ENCODE peak calls at places on chromosomes 2 and 18, in ten cellular contexts. N, R, K, D, P, G, A, Y, F and O are unnamed samples.

GRCh38 chr2:216006164-216006663 is 7.1 kb downstream of the MREG start:
- DNase-seq in Y (no peak), N (peak; percentile 24), R (no peak), A (no peak), G (peak; percentile 76), D (no peak), K (peak; percentile 6), P (no peak), F (no peak), O (no peak)

GRCh38 chr2:119367472-119368099 is 809 bp downstream of the DBI start:
- DNase-seq in R (peak; percentile 81), D (no peak), K (no peak), G (peak; percentile 80), Y (peak; percentile 60), A (peak; percentile 75), N (peak; percentile 15), P (no peak), F (peak; percentile 11), O (peak; percentile 70)

GRCh38 chr2:8584174-8585066 is 97.4 kb upstream of the ID2 start:
- DNase-seq in N (no peak), A (no peak), G (no peak), R (no peak), Y (no peak), P (no peak), D (no peak), K (no peak), F (no peak), O (no peak)

GRCh38 chr2:168705534-168706470 is 96.6 kb upstream of the NOSTRIN start:
- DNase-seq in A (no peak), K (no peak), G (peak; percentile 68), D (no peak), R (peak; percentile 32), Y (no peak), N (peak; percentile 30), F (peak; percentile 75), P (no peak), O (no peak)

GRCh38 chr18:48166971-48167370 is 236.5 kb upstream of the SMAD2 start:
- DNase-seq in A (peak; percentile 49), Y (no peak), N (no peak), K (no peak), D (no peak), P (no peak), G (no peak), F (no peak), R (no peak), O (no peak)

GRCh38 chr2:28391564-28392296 is 928 bp upstream of the FOSL2 start:
- DNase-seq in Y (peak; percentile 83), R (peak; percentile 62), N (peak; percentile 96), K (peak; percentile 74), D (peak; percentile 40), A (peak; percentile 93), G (peak; percentile 80), F (peak; percentile 95), P (peak; percentile 81), O (peak; percentile 75)

GRCh38 chr2:25373269-25373981 is 31.7 kb upstream of the DNMT3A start:
- DNase-seq in A (no peak), K (no peak), N (no peak), P (no peak), G (no peak), R (no peak), D (no peak), Y (peak; percentile 88), F (no peak), O (peak; percentile 12)

GRCh38 chr2:222646008-222646407 is 9.9 kb downstream of the FARSB start:
- DNase-seq in G (no peak), K (no peak), A (no peak), F (no peak), R (no peak), Y (no peak), N (no peak), D (no peak), P (no peak), O (no peak)

GRCh38 chr2:106885326-106885725 is 641 bp downstream of the ST6GAL2 start:
- DNase-seq in K (peak; percentile 59), D (no peak), R (peak; percentile 17), N (peak; percentile 59), G (peak; percentile 66), F (peak; percentile 10), P (no peak), A (no peak), Y (no peak), O (no peak)

GRCh38 chr2:120914839-120915521 is 179.3 kb downstream of the GLI2 start:
- DNase-seq in D (no peak), K (peak; percentile 93), R (peak; percentile 81), G (no peak), P (peak; percentile 83), A (peak; percentile 85), F (peak; percentile 95), N (peak; percentile 90), Y (peak; percentile 55), O (no peak)

GRCh38 chr2:111226797-111227700 is 106.3 kb downstream of the BCL2L11 start:
- DNase-seq in P (no peak), K (peak; percentile 25), R (no peak), Y (no peak), D (no peak), G (no peak), N (no peak), F (peak; percentile 79), A (no peak), O (no peak)

GRCh38 chr2:5911801-5912200 is 219.6 kb downstream of the SOX11 start:
- DNase-seq in G (no peak), R (no peak), A (no peak), K (no peak), P (no peak), F (no peak), D (no peak), Y (no peak), N (no peak), O (peak; percentile 54)

GRCh38 chr2:5921081-5921642 is 229.0 kb downstream of the SOX11 start:
- DNase-seq in G (no peak), R (peak; percentile 72), P (no peak), A (peak; percentile 23), Y (no peak), N (no peak), D (no peak), F (no peak), K (no peak), O (no peak)

GRCh38 chr2:5913729-5914390 is 221.7 kb downstream of the SOX11 start:
- DNase-seq in G (peak; percentile 57), N (no peak), D (no peak), F (no peak), Y (no peak), R (no peak), P (no peak), A (no peak), K (no peak), O (no peak)

GRCh38 chr2:5914831-5915611 is 222.8 kb downstream of the SOX11 start:
- DNase-seq in N (no peak), K (peak; percentile 72), Y (no peak), D (no peak), F (peak; percentile 78), P (no peak), G (peak; percentile 26), R (peak; percentile 90), A (peak; percentile 31), O (peak; percentile 97)

DNA sequence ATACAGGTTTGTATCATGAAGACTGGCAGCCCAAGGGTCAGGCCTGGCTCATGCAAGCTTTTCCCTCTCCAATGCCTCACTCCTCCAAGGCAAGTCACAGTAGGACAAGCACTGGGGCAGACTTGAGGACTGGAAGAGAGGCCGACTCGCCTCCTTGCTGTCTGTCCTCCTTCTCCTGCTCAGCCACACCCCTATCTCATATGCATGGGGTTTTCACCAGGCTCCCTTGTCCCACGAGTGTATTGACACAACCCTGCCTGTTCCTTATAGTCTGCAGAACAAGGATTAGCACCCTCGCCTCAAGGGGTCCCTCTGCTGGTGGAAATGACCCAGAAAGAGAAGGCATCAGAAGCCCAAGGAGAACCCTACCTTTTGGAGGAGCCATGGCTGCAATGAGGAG is 223.7 kb downstream of the SOX11 start:
- DNase-seq in D (no peak), K (peak; percentile 40), Y (peak; percentile 47), F (peak; percentile 44), P (no peak), R (peak; percentile 62), N (peak; percentile 10), A (no peak), G (peak; percentile 75), O (peak; percentile 87)
- TF ChIP-seq CTCF in D (no peak), K (peak; percentile 75), Y (peak; percentile 28), F (peak; percentile 55), P (no peak), R (no peak), N (peak; percentile 10), A (no peak), G (peak; percentile 83), O (peak; percentile 82)

DNA sequence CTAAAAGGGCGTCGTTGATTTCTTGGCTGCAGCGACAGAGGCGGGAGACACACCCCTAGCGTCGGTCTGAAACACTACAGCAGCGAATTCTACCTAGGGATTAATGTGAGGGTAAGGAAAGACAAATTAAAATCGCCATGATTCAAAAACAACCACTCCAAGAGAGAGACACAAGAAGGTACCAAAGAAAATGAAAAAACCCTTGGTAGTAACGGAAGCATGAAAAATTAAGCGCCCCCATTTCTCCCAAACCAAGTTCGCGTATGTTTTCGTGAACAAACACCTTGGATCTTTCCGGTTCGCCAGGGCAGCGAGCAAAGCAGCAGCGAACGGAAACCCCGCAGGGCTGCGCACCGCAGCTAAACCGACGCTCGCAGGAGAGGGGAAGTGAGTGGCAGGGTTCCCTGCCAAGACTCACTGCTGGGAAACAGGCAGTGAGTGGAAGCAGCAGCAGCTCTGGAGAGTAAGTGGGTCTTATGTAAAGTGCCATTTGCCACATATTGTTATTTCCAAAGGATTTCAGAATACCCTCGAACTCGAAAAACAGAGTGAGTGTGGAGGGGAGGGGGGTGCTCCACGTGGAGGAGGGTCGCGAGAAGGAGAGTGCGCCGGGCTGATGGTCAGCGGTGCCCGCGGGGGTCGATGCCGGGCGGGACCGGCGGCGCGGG is 1.0 kb downstream of the PPP3R1 start:
- DNase-seq in A (peak; percentile 45), F (peak; percentile 76), N (peak; percentile 86), Y (peak; percentile 81), G (peak; percentile 93), R (peak; percentile 87), D (peak; percentile 15), K (peak; percentile 70), P (no peak), O (peak; percentile 82)
- H3K4me3 ChIP-seq in A (peak overlapping the region; percentile 77), F (peak overlapping the region; percentile 84), N (peak overlapping the region; percentile 95), Y (peak overlapping the region; percentile 52), G (peak overlapping the region; percentile 82), R (peak overlapping the region; percentile 93), D (peak overlapping the region; percentile 88), K (peak overlapping the region; percentile 79), P (peak overlapping the region; percentile 93), O (peak overlapping the region; percentile 93)

GRCh38 chr18:59900222-59901128 is 679 bp downstream of the PMAIP1 start:
- DNase-seq in A (no peak), G (peak; percentile 85), D (no peak), R (peak; percentile 26), P (no peak), Y (peak; percentile 22), F (peak; percentile 88), N (peak; percentile 63), K (peak; percentile 81), O (peak; percentile 61)
- H3K27ac ChIP-seq in A (peak overlapping the region; percentile 89), G (peak overlapping the region; percentile 88), D (peak overlapping the region; percentile 93), R (no peak overlapping the region), P (no peak overlapping the region), Y (peak overlapping the region; percentile 88), F (peak overlapping the region; percentile 87), N (peak overlapping the region; percentile 90), K (peak overlapping the region; percentile 94), O (peak overlapping the region; percentile 90)

DNA sequence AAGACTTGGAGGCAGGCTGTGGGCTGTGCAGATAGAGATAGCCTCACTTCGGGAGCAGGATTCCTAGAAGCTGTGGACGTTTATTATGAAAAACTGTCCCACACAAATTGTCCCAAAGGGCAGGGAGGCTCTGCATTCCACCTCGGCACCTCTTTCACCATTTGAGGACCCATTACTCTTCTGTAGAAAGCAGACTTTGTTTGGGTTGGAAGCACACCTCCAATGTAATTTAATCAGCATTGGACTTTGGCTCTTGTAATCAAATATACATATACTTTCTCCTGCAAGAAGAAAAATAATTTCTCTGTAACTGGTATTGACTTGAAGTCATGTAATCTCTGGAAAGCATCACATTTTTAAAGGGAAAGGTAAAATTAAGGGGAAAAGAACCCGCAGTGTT is 8.5 kb downstream of the ONECUT2 start:
- DNase-seq in Y (no peak), K (no peak), R (no peak), A (no peak), G (no peak), N (no peak), F (no peak), P (no peak), D (no peak), O (no peak)
- TF ChIP-seq CTCF in Y (no peak), K (no peak), R (no peak), A (no peak), G (no peak), N (no peak), F (no peak), P (no peak), D (no peak), O (no peak)